ENCODE peak calls at places on chromosomes 4 and X, in five cellular contexts. One of them, this sample, is unnamed.

GRCh38 chr4:132792305-132792704 is 356.8 kb upstream of the PCDH10 start:
- DNase-seq in PC-3: peak; percentile 37
- DNase-seq in stimulated activated CD8-positive, alpha-beta memory T cell treated with anti-CD3 and anti-CD28 coated beads, Interleukin-4, amount 100 ng/mL, for 4 hours: no peak
- DNase-seq in progenitor cell of endocrine pancreas: no peak
- DNase-seq in endothelial cell of umbilical vein: no peak
- DNase-seq in this sample: no peak

GRCh38 chrX:140057001-140057411 is 91.7 kb upstream of the CXorf66 start:
- DNase-seq in PC-3: peak; percentile 83
- DNase-seq in stimulated activated CD8-positive, alpha-beta memory T cell treated with anti-CD3 and anti-CD28 coated beads, Interleukin-4, amount 100 ng/mL, for 4 hours: peak; percentile 15
- DNase-seq in progenitor cell of endocrine pancreas: peak; percentile 79
- DNase-seq in endothelial cell of umbilical vein: peak; percentile 28
- DNase-seq in this sample: peak; percentile 88

GRCh38 chrX:16444353-16444752 is 205.6 kb upstream of the S100G start:
- DNase-seq in PC-3: peak; percentile 91
- DNase-seq in stimulated activated CD8-positive, alpha-beta memory T cell treated with anti-CD3 and anti-CD28 coated beads, Interleukin-4, amount 100 ng/mL, for 4 hours: no peak
- DNase-seq in progenitor cell of endocrine pancreas: no peak
- DNase-seq in endothelial cell of umbilical vein: no peak
- DNase-seq in this sample: no peak

GRCh38 chr4:86036729-86037128 is 323.1 kb downstream of the MAPK10 start:
- DNase-seq in PC-3: peak; percentile 74
- DNase-seq in stimulated activated CD8-positive, alpha-beta memory T cell treated with anti-CD3 and anti-CD28 coated beads, Interleukin-4, amount 100 ng/mL, for 4 hours: no peak
- DNase-seq in progenitor cell of endocrine pancreas: no peak
- DNase-seq in endothelial cell of umbilical vein: peak; percentile 86
- DNase-seq in this sample: no peak

GRCh38 chr4:182916483-182917181 is 554 bp downstream of the DCTD start:
- DNase-seq in PC-3: peak; percentile 38
- DNase-seq in stimulated activated CD8-positive, alpha-beta memory T cell treated with anti-CD3 and anti-CD28 coated beads, Interleukin-4, amount 100 ng/mL, for 4 hours: no peak
- DNase-seq in progenitor cell of endocrine pancreas: no peak
- DNase-seq in endothelial cell of umbilical vein: peak; percentile 53
- DNase-seq in this sample: peak; percentile 50

GRCh38 chrX:23511783-23512182 is 155.5 kb upstream of the PRDX4 start:
- DNase-seq in PC-3: no peak
- DNase-seq in stimulated activated CD8-positive, alpha-beta memory T cell treated with anti-CD3 and anti-CD28 coated beads, Interleukin-4, amount 100 ng/mL, for 4 hours: no peak
- DNase-seq in progenitor cell of endocrine pancreas: no peak
- DNase-seq in endothelial cell of umbilical vein: no peak
- DNase-seq in this sample: no peak

GRCh38 chrX:12400218-12400617 is 261.9 kb downstream of the FRMPD4 start:
- DNase-seq in PC-3: no peak
- DNase-seq in stimulated activated CD8-positive, alpha-beta memory T cell treated with anti-CD3 and anti-CD28 coated beads, Interleukin-4, amount 100 ng/mL, for 4 hours: no peak
- DNase-seq in progenitor cell of endocrine pancreas: no peak
- DNase-seq in endothelial cell of umbilical vein: no peak
- DNase-seq in this sample: no peak

GRCh38 chr4:123488916-123489315 is 92.3 kb downstream of the SPRY1 start:
- DNase-seq in PC-3: peak; percentile 80
- DNase-seq in stimulated activated CD8-positive, alpha-beta memory T cell treated with anti-CD3 and anti-CD28 coated beads, Interleukin-4, amount 100 ng/mL, for 4 hours: no peak
- DNase-seq in progenitor cell of endocrine pancreas: no peak
- DNase-seq in endothelial cell of umbilical vein: no peak
- DNase-seq in this sample: no peak

GRCh38 chrX:118495958-118496762 is 545 bp downstream of the DOCK11 start:
- DNase-seq in PC-3: peak; percentile 44
- DNase-seq in stimulated activated CD8-positive, alpha-beta memory T cell treated with anti-CD3 and anti-CD28 coated beads, Interleukin-4, amount 100 ng/mL, for 4 hours: peak; percentile 46
- DNase-seq in progenitor cell of endocrine pancreas: peak; percentile 9
- DNase-seq in endothelial cell of umbilical vein: peak; percentile 1
- DNase-seq in this sample: peak; percentile 42

GRCh38 chr4:88018471-88018870 is 11.0 kb downstream of the PKD2 start:
- DNase-seq in PC-3: no peak
- DNase-seq in stimulated activated CD8-positive, alpha-beta memory T cell treated with anti-CD3 and anti-CD28 coated beads, Interleukin-4, amount 100 ng/mL, for 4 hours: no peak
- DNase-seq in progenitor cell of endocrine pancreas: no peak
- DNase-seq in endothelial cell of umbilical vein: no peak
- DNase-seq in this sample: no peak

This sample was measured in GM23338.